ENCODE peak calls at places on chromosomes 5 and 9, in five cellular contexts. Z, D, G, I and F are unnamed samples.
A peak's percentile ranks its signal among the peaks of the same experiment; 100 is the strongest.

GRCh38 chr9:113185271-113185670 is 34.5 kb downstream of the SLC31A2 start:
- DNase-seq in Z (no peak), D (no peak), G (no peak), I (no peak), F (no peak)

GRCh38 chr5:76542887-76543690 is 80.1 kb downstream of the F2RL2 start:
- DNase-seq in Z (no peak), D (peak; percentile 32), G (no peak), I (no peak), F (peak; percentile 76)

GRCh38 chr9:136174779-136175744 is 29.9 kb downstream of the LHX3 start:
- DNase-seq in Z (no peak), D (no peak), G (no peak), I (no peak), F (no peak)

GRCh38 chr9:72674961-72675360 is 153.6 kb downstream of the TMC1 start:
- DNase-seq in Z (no peak), D (no peak), G (no peak), I (no peak), F (no peak)

GRCh38 chr9:121852241-121852640 is 200.8 kb downstream of the DAB2IP start:
- DNase-seq in Z (no peak), D (no peak), G (no peak), I (no peak), F (no peak)

GRCh38 chr5:159833846-159834245 is 82.4 kb upstream of the ADRA1B start:
- DNase-seq in Z (no peak), D (no peak), G (no peak), I (no peak), F (no peak)

GRCh38 chr5:102628449-102629175 is 126.5 kb upstream of the PAM start:
- DNase-seq in Z (peak; percentile 99), D (no peak), G (no peak), I (no peak), F (no peak)

GRCh38 chr9:115694014-115694413 is 459.6 kb upstream of the PAPPA start:
- DNase-seq in Z (peak; percentile 61), D (peak; percentile 8), G (no peak), I (no peak), F (no peak)

GRCh38 chr5:142388696-142389095 is 63.9 kb upstream of the SPRY4 start:
- DNase-seq in Z (peak; percentile 69), D (no peak), G (no peak), I (no peak), F (no peak)

GRCh38 chr5:82375488-82376294 is 97.5 kb upstream of the RPS23 start:
- DNase-seq in Z (no peak), D (no peak), G (no peak), I (no peak), F (no peak)

GRCh38 chr5:155631116-155631515 is 617.6 kb downstream of the KIF4B start:
- DNase-seq in Z (no peak), D (no peak), G (no peak), I (no peak), F (no peak)

GRCh38 chr5:87116821-87117512 is 150.7 kb upstream of the RASA1 start:
- DNase-seq in Z (peak; percentile 26), D (no peak), G (no peak), I (no peak), F (peak; percentile 17)

GRCh38 chr5:140608730-140609520 is 24.1 kb downstream of the CD14 start:
- DNase-seq in Z (peak; percentile 25), D (peak; percentile 80), G (no peak), I (no peak), F (no peak)

GRCh38 chr5:103667068-103667467 is 104.5 kb upstream of the NUDT12 start:
- DNase-seq in Z (peak; percentile 72), D (no peak), G (no peak), I (no peak), F (no peak)

GRCh38 chr5:146944764-146945710 is 66.5 kb upstream of the PPP2R2B start:
- DNase-seq in Z (no peak), D (no peak), G (no peak), I (no peak), F (no peak)

GRCh38 chr5:36744678-36745659 is 131.6 kb upstream of the NIPBL start:
- DNase-seq in Z (peak; percentile 94), D (peak; percentile 93), G (no peak), I (peak; percentile 60), F (peak; percentile 41)

GRCh38 chr5:29037716-29038115 is 1999.3 kb upstream of the CDH9 start:
- DNase-seq in Z (no peak), D (no peak), G (no peak), I (no peak), F (no peak)

GRCh38 chr5:154575869-154576806 is 98.1 kb upstream of the HAND1 start:
- DNase-seq in Z (peak; percentile 18), D (no peak), G (no peak), I (no peak), F (no peak)

GRCh38 chr5:15009420-15009819 is 137.8 kb upstream of the ANKH start:
- DNase-seq in Z (peak; percentile 98), D (no peak), G (no peak), I (no peak), F (no peak)

GRCh38 chr9:33750307-33750838 is 45.0 kb upstream of the PRSS3 start:
- DNase-seq in Z (peak; percentile 42), D (peak; percentile 70), G (no peak), I (peak; percentile 30), F (no peak)

GRCh38 chr5:43769576-43770352 is 166.8 kb downstream of the NNT start:
- DNase-seq in Z (no peak), D (no peak), G (no peak), I (no peak), F (no peak)

GRCh38 chr5:134149571-134150303 is 27.0 kb downstream of the SKP1 start:
- DNase-seq in Z (peak; percentile 29), D (no peak), G (no peak), I (no peak), F (no peak)

GRCh38 chr5:91170266-91170665 is 212.9 kb downstream of the ARRDC3 start:
- DNase-seq in Z (peak; percentile 45), D (no peak), G (no peak), I (no peak), F (no peak)

GRCh38 chr5:131109540-131110255 is 55.4 kb downstream of the HINT1 start:
- DNase-seq in Z (peak; percentile 64), D (no peak), G (no peak), I (no peak), F (peak; percentile 50)

GRCh38 chr5:131129306-131129705 is 35.8 kb downstream of the HINT1 start:
- DNase-seq in Z (no peak), D (no peak), G (no peak), I (no peak), F (no peak)

GRCh38 chr5:93715776-93716175 is 25.6 kb downstream of the POU5F2 start:
- DNase-seq in Z (no peak), D (no peak), G (no peak), I (no peak), F (no peak)

GRCh38 chr9:84121991-84122523 is 141.5 kb downstream of the RMI1 start:
- DNase-seq in Z (no peak), D (no peak), G (no peak), I (no peak), F (no peak)

GRCh38 chr5:109388407-109388806 is 21.4 kb downstream of the PJA2 start:
- DNase-seq in Z (no peak), D (no peak), G (no peak), I (no peak), F (no peak)

GRCh38 chr5:141708016-141708415 is 26.0 kb upstream of the ARAP3 start:
- DNase-seq in Z (no peak), D (peak; percentile 19), G (no peak), I (no peak), F (no peak)

GRCh38 chr9:133467101-133467500 is 7.3 kb downstream of the CACFD1 start:
- DNase-seq in Z (no peak), D (no peak), G (no peak), I (no peak), F (no peak)
- TF ChIP-seq CTCF in Z (no peak), D (no peak), G (no peak), I (no peak), F (no peak)

DNA sequence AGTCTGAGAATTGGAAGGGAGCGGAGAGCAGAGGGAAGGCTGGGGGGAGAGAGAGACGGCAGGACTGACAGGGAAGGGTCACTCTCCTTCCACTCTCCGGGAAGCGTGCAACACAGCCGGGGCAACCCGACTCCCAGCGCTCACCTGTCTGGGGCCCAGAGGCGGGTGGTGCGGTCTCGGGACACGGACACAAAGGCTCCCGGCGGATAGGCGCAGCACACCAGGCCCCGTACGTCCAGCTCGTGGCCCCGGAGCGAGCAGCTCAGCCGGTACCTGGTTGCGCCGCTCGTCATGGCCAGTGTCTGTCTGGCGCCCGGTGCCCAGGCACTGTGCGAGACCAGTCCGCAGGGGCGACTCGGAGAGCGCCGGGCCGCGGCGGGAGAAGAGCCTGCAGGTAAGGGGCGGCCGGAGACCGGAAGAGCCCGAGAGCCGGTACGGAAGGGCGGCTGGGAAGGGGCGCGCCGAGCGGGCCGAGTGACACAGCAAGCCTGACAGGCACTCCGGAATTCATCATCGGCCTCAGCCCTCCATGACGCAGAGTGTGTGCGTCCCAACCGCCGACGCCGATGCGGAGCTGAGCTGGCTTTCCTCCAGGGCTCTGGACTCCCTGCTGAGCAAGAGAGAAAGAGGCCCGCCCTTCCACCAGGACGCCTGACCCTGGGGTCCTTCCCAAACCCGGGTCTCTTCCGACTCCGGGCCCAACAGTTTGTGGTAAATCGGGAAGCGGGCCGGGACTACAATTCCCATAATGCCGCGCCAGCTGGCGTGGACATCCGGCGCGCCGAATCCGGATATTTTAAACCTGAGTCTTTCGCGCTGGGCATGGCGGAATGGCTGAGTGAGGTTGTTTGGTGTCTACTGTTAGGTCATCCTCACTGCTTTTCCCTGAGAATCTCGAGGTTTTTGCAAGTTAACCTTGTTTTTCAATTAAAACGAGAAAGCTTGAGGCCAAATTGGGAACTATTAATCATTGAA is at the start of gene PLAA:
- DNase-seq in Z (peak; percentile 85), D (peak; percentile 91), G (peak; percentile 71), I (peak; percentile 85), F (peak; percentile 90)
- TF ChIP-seq CTCF in Z (no peak), D (peak; percentile 55), G (no peak), I (no peak), F (no peak)

GRCh38 chr9:93813687-93814560 is 141.2 kb downstream of the BARX1 start:
- DNase-seq in Z (no peak), D (peak; percentile 15), G (no peak), I (no peak), F (no peak)

GRCh38 chr9:93815677-93816076 is 139.5 kb downstream of the BARX1 start:
- DNase-seq in Z (no peak), D (no peak), G (no peak), I (no peak), F (no peak)

GRCh38 chr9:93815135-93815534 is 140.0 kb downstream of the BARX1 start:
- DNase-seq in Z (no peak), D (no peak), G (no peak), I (no peak), F (no peak)

GRCh38 chr9:93813221-93813620 is 141.9 kb downstream of the BARX1 start:
- DNase-seq in Z (no peak), D (no peak), G (no peak), I (no peak), F (no peak)

GRCh38 chr9:93814561-93814960 is 140.6 kb downstream of the BARX1 start:
- DNase-seq in Z (no peak), D (no peak), G (no peak), I (no peak), F (no peak)
- TF ChIP-seq CTCF in Z (no peak), D (no peak), G (no peak), I (no peak), F (no peak)

DNA sequence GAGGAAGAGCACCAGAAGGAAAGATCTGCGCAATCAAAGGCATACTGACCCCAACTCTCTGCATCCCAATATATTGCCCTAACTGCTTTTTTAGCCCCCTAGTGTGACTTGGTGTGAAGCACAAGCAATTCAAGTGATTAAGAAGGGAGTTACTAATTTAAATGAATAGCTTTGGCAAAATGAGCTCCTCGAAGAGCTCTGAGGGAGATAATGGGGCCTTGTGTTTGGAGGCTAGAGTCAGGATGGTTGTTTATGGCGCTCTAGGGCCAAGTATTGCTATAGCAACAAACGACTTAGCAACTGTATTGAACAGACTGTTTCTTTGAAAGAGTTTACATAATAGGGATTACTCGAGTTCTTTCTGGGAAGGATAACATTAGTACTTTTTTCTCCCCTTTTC is 11.5 kb upstream of the C5orf58 start:
- DNase-seq in Z (no peak), D (no peak), G (no peak), I (no peak), F (no peak)
- TF ChIP-seq CTCF in Z (no peak), D (no peak), G (no peak), I (no peak), F (no peak)